ENCODE peak calls at places on chromosomes 7 and 10, in ten cellular contexts. One of them, this sample, is unnamed.
A peak's percentile ranks its signal among the peaks of the same experiment; 100 is the strongest.

GRCh38 chr7:5636446-5636835 is 145.0 kb downstream of the RNF216 start:
- DNase-seq in brain microvascular endothelial cell: no peak
- DNase-seq in A549: no peak
- DNase-seq in neuronal stem cell: no peak
- DNase-seq in SJSA1: no peak
- DNase-seq in breast epithelium: no peak
- DNase-seq in IMR-90: no peak
- DNase-seq in GM23338: peak; percentile 53
- DNase-seq in mesendoderm: peak; percentile 56
- DNase-seq in heart right ventricle: no peak
- DNase-seq in this sample: no peak

GRCh38 chr7:78924581-78924980 is 528.9 kb downstream of the MAGI2 start:
- DNase-seq in brain microvascular endothelial cell: peak; percentile 20
- DNase-seq in mesendoderm: peak; percentile 57
- DNase-seq in A549: peak; percentile 11
- DNase-seq in breast epithelium: no peak
- DNase-seq in neuronal stem cell: peak; percentile 17
- DNase-seq in SJSA1: no peak
- DNase-seq in IMR-90: peak; percentile 43
- DNase-seq in heart right ventricle: no peak
- DNase-seq in GM23338: peak; percentile 71
- DNase-seq in this sample: no peak

GRCh38 chr10:121647401-121647800 is 49.2 kb upstream of the FGFR2 start:
- DNase-seq in neuronal stem cell: no peak
- DNase-seq in brain microvascular endothelial cell: no peak
- DNase-seq in breast epithelium: no peak
- DNase-seq in SJSA1: no peak
- DNase-seq in heart right ventricle: no peak
- DNase-seq in IMR-90: no peak
- DNase-seq in GM23338: no peak
- DNase-seq in A549: no peak
- DNase-seq in mesendoderm: no peak
- DNase-seq in this sample: no peak

GRCh38 chr10:124291009-124291671 is 127.6 kb downstream of the OAT start:
- DNase-seq in IMR-90: no peak
- DNase-seq in neuronal stem cell: no peak
- DNase-seq in mesendoderm: no peak
- DNase-seq in SJSA1: no peak
- DNase-seq in heart right ventricle: no peak
- DNase-seq in A549: no peak
- DNase-seq in GM23338: no peak
- DNase-seq in breast epithelium: peak; percentile 33
- DNase-seq in brain microvascular endothelial cell: no peak
- DNase-seq in this sample: no peak

GRCh38 chr10:118571123-118571522 is 24.3 kb downstream of the PRLHR start:
- DNase-seq in brain microvascular endothelial cell: no peak
- DNase-seq in GM23338: no peak
- DNase-seq in IMR-90: no peak
- DNase-seq in mesendoderm: no peak
- DNase-seq in breast epithelium: no peak
- DNase-seq in neuronal stem cell: peak; percentile 11
- DNase-seq in SJSA1: no peak
- DNase-seq in A549: no peak
- DNase-seq in heart right ventricle: no peak
- DNase-seq in this sample: no peak

GRCh38 chr7:32616625-32617024 is 121.3 kb downstream of the AVL9 start:
- DNase-seq in IMR-90: peak; percentile 74
- DNase-seq in brain microvascular endothelial cell: peak; percentile 81
- DNase-seq in mesendoderm: peak; percentile 91
- DNase-seq in breast epithelium: no peak
- DNase-seq in A549: peak; percentile 92
- DNase-seq in GM23338: no peak
- DNase-seq in SJSA1: no peak
- DNase-seq in neuronal stem cell: no peak
- DNase-seq in heart right ventricle: peak; percentile 19
- DNase-seq in this sample: peak; percentile 70

GRCh38 chr10:127612-128432 is 7.4 kb upstream of the ZMYND11 start:
- DNase-seq in mesendoderm: no peak
- DNase-seq in brain microvascular endothelial cell: no peak
- DNase-seq in IMR-90: no peak
- DNase-seq in neuronal stem cell: no peak
- DNase-seq in SJSA1: no peak
- DNase-seq in A549: no peak
- DNase-seq in heart right ventricle: peak; percentile 23
- DNase-seq in breast epithelium: no peak
- DNase-seq in GM23338: no peak
- DNase-seq in this sample: no peak

GRCh38 chr10:43210556-43210955 is 56.3 kb downstream of the RASGEF1A start:
- DNase-seq in neuronal stem cell: no peak
- DNase-seq in brain microvascular endothelial cell: no peak
- DNase-seq in heart right ventricle: no peak
- DNase-seq in breast epithelium: peak; percentile 43
- DNase-seq in GM23338: no peak
- DNase-seq in A549: no peak
- DNase-seq in mesendoderm: no peak
- DNase-seq in SJSA1: no peak
- DNase-seq in IMR-90: no peak
- DNase-seq in this sample: no peak

GRCh38 chr10:14447112-14447839 is 116.6 kb upstream of the FRMD4A start:
- DNase-seq in neuronal stem cell: no peak
- DNase-seq in GM23338: no peak
- DNase-seq in breast epithelium: no peak
- DNase-seq in mesendoderm: no peak
- DNase-seq in brain microvascular endothelial cell: no peak
- DNase-seq in IMR-90: no peak
- DNase-seq in SJSA1: no peak
- DNase-seq in heart right ventricle: no peak
- DNase-seq in A549: no peak
- DNase-seq in this sample: no peak

GRCh38 chr10:61793760-61794713 is 107.5 kb upstream of the ARID5B start:
- DNase-seq in brain microvascular endothelial cell: peak; percentile 28
- DNase-seq in A549: no peak
- DNase-seq in heart right ventricle: no peak
- DNase-seq in breast epithelium: no peak
- DNase-seq in mesendoderm: no peak
- DNase-seq in GM23338: no peak
- DNase-seq in neuronal stem cell: no peak
- DNase-seq in SJSA1: peak; percentile 83
- DNase-seq in IMR-90: peak; percentile 79
- DNase-seq in this sample: no peak

GRCh38 chr10:48602401-48603135 is 2.3 kb downstream of the ARHGAP22 start:
- DNase-seq in neuronal stem cell: no peak
- DNase-seq in A549: no peak
- DNase-seq in SJSA1: no peak
- DNase-seq in GM23338: no peak
- DNase-seq in heart right ventricle: no peak
- DNase-seq in brain microvascular endothelial cell: no peak
- DNase-seq in IMR-90: peak; percentile 29
- DNase-seq in breast epithelium: no peak
- DNase-seq in mesendoderm: no peak
- DNase-seq in this sample: no peak

GRCh38 chr7:99137418-99138180 is 6.3 kb downstream of the SMURF1 start:
- DNase-seq in breast epithelium: no peak
- DNase-seq in A549: peak; percentile 25
- DNase-seq in mesendoderm: peak; percentile 98
- DNase-seq in heart right ventricle: no peak
- DNase-seq in brain microvascular endothelial cell: peak; percentile 81
- DNase-seq in neuronal stem cell: peak; percentile 70
- DNase-seq in IMR-90: peak; percentile 90
- DNase-seq in GM23338: peak; percentile 94
- DNase-seq in SJSA1: no peak
- DNase-seq in this sample: no peak

GRCh38 chr7:148921806-148922205 is 37.7 kb upstream of the EZH2 start:
- DNase-seq in A549: no peak
- DNase-seq in GM23338: no peak
- DNase-seq in breast epithelium: no peak
- DNase-seq in neuronal stem cell: no peak
- DNase-seq in SJSA1: no peak
- DNase-seq in brain microvascular endothelial cell: no peak
- DNase-seq in mesendoderm: no peak
- DNase-seq in IMR-90: no peak
- DNase-seq in heart right ventricle: no peak
- DNase-seq in this sample: no peak

GRCh38 chr10:71132321-71132810 is 80.0 kb upstream of the UNC5B start:
- DNase-seq in IMR-90: no peak
- DNase-seq in mesendoderm: no peak
- DNase-seq in neuronal stem cell: no peak
- DNase-seq in A549: no peak
- DNase-seq in SJSA1: no peak
- DNase-seq in breast epithelium: no peak
- DNase-seq in brain microvascular endothelial cell: no peak
- DNase-seq in GM23338: peak; percentile 6
- DNase-seq in heart right ventricle: no peak
- DNase-seq in this sample: no peak

GRCh38 chr10:132405463-132405991 is 8.5 kb downstream of the PWWP2B start:
- DNase-seq in neuronal stem cell: no peak
- DNase-seq in A549: no peak
- DNase-seq in brain microvascular endothelial cell: no peak
- DNase-seq in mesendoderm: no peak
- DNase-seq in breast epithelium: no peak
- DNase-seq in IMR-90: no peak
- DNase-seq in GM23338: peak; percentile 59
- DNase-seq in heart right ventricle: no peak
- DNase-seq in SJSA1: no peak
- DNase-seq in this sample: no peak
- H3K27ac ChIP-seq in neuronal stem cell: no peak overlapping the region
- H3K27ac ChIP-seq in A549: no peak overlapping the region
- H3K27ac ChIP-seq in brain microvascular endothelial cell: no peak overlapping the region
- H3K27ac ChIP-seq in mesendoderm: no peak overlapping the region
- H3K27ac ChIP-seq in breast epithelium: peak overlapping the region; percentile 97
- H3K27ac ChIP-seq in IMR-90: no peak overlapping the region
- H3K27ac ChIP-seq in GM23338: no peak overlapping the region
- H3K27ac ChIP-seq in heart right ventricle: no peak overlapping the region
- H3K27ac ChIP-seq in SJSA1: no peak overlapping the region
- H3K27ac ChIP-seq in this sample: no peak overlapping the region

GRCh38 chr10:4281207-4281825 is 496.3 kb upstream of the KLF6 start:
- DNase-seq in heart right ventricle: no peak
- DNase-seq in GM23338: peak; percentile 13
- DNase-seq in mesendoderm: peak; percentile 29
- DNase-seq in brain microvascular endothelial cell: no peak
- DNase-seq in neuronal stem cell: no peak
- DNase-seq in IMR-90: no peak
- DNase-seq in breast epithelium: no peak
- DNase-seq in SJSA1: peak; percentile 67
- DNase-seq in A549: no peak
- DNase-seq in this sample: no peak

GRCh38 chr10:4280481-4281206 is 495.6 kb upstream of the KLF6 start:
- DNase-seq in mesendoderm: no peak
- DNase-seq in heart right ventricle: no peak
- DNase-seq in A549: no peak
- DNase-seq in IMR-90: peak; percentile 63
- DNase-seq in GM23338: no peak
- DNase-seq in breast epithelium: no peak
- DNase-seq in brain microvascular endothelial cell: no peak
- DNase-seq in neuronal stem cell: no peak
- DNase-seq in SJSA1: peak; percentile 79
- DNase-seq in this sample: peak; percentile 57

GRCh38 chr10:4278161-4278560 is 493.2 kb upstream of the KLF6 start:
- DNase-seq in breast epithelium: no peak
- DNase-seq in IMR-90: no peak
- DNase-seq in GM23338: no peak
- DNase-seq in A549: no peak
- DNase-seq in mesendoderm: no peak
- DNase-seq in SJSA1: no peak
- DNase-seq in neuronal stem cell: no peak
- DNase-seq in heart right ventricle: no peak
- DNase-seq in brain microvascular endothelial cell: no peak
- DNase-seq in this sample: no peak

GRCh38 chr10:4282496-4282895 is 497.5 kb upstream of the KLF6 start:
- DNase-seq in neuronal stem cell: no peak
- DNase-seq in SJSA1: no peak
- DNase-seq in breast epithelium: no peak
- DNase-seq in brain microvascular endothelial cell: no peak
- DNase-seq in heart right ventricle: no peak
- DNase-seq in IMR-90: no peak
- DNase-seq in A549: no peak
- DNase-seq in mesendoderm: no peak
- DNase-seq in GM23338: no peak
- DNase-seq in this sample: no peak

GRCh38 chr10:4279649-4280048 is 494.6 kb upstream of the KLF6 start:
- DNase-seq in IMR-90: peak; percentile 46
- DNase-seq in heart right ventricle: no peak
- DNase-seq in neuronal stem cell: no peak
- DNase-seq in A549: no peak
- DNase-seq in mesendoderm: no peak
- DNase-seq in GM23338: no peak
- DNase-seq in breast epithelium: no peak
- DNase-seq in brain microvascular endothelial cell: no peak
- DNase-seq in SJSA1: peak; percentile 38
- DNase-seq in this sample: no peak
- H3K27ac ChIP-seq in IMR-90: peak overlapping the region; percentile 65
- H3K27ac ChIP-seq in heart right ventricle: peak overlapping the region; percentile 6
- H3K27ac ChIP-seq in neuronal stem cell: no peak overlapping the region
- H3K27ac ChIP-seq in A549: peak overlapping the region; percentile 21
- H3K27ac ChIP-seq in mesendoderm: no peak overlapping the region
- H3K27ac ChIP-seq in GM23338: no peak overlapping the region
- H3K27ac ChIP-seq in breast epithelium: peak overlapping the region; percentile 70
- H3K27ac ChIP-seq in brain microvascular endothelial cell: no peak overlapping the region
- H3K27ac ChIP-seq in SJSA1: peak overlapping the region; percentile 70
- H3K27ac ChIP-seq in this sample: no peak overlapping the region

DNA sequence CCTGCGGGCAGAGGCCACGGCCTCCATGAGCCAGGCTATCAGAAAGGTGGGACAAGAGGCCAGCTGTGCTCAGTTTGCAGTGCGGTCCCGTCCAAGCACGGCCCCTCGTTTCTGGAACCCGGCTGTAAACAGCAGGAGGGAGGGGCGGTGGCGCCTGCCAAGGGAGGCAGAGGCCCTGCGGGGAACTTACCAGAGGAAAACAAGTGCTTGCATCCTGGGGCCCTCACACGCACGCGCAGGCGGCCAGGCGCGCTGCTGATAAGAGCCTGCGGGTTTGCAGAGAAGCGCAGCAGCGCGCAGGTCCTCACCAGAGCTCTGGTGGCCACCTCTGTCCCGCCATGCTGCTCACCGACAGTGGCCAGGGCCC is 10.7 kb downstream of the GPR146 start:
- DNase-seq in breast epithelium: no peak
- DNase-seq in A549: no peak
- DNase-seq in mesendoderm: no peak
- DNase-seq in IMR-90: peak; percentile 26
- DNase-seq in SJSA1: no peak
- DNase-seq in brain microvascular endothelial cell: no peak
- DNase-seq in heart right ventricle: peak; percentile 83
- DNase-seq in GM23338: no peak
- DNase-seq in neuronal stem cell: no peak
- DNase-seq in this sample: no peak
- H3K27ac ChIP-seq in breast epithelium: peak overlapping the region; percentile 5
- H3K27ac ChIP-seq in A549: no peak overlapping the region
- H3K27ac ChIP-seq in mesendoderm: no peak overlapping the region
- H3K27ac ChIP-seq in IMR-90: no peak overlapping the region
- H3K27ac ChIP-seq in SJSA1: no peak overlapping the region
- H3K27ac ChIP-seq in brain microvascular endothelial cell: no peak overlapping the region
- H3K27ac ChIP-seq in heart right ventricle: peak overlapping the region; percentile 92
- H3K27ac ChIP-seq in GM23338: peak overlapping the region; percentile 59
- H3K27ac ChIP-seq in neuronal stem cell: peak overlapping the region; percentile 65
- H3K27ac ChIP-seq in this sample: no peak overlapping the region

DNA sequence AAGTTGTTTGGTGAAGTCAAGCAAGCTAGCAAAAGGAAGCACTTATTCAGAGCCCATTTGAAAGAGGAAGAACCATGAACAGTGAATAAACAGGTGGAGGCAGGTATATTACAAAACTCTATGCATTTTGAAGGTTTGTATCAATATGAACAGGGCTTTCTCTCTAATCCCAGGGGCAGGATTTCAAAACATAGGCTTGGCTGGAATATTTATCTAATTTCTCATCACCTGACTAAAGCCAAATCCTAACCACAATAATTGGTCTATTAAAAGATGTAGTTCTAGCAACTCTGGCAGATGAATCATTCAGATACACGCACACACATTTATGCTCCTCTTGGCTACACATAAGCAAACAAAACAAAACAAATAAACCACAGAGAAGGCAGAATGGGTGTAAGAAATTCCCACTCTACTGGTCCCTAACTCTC is 554.4 kb downstream of the INHBA start:
- DNase-seq in neuronal stem cell: no peak
- DNase-seq in SJSA1: peak; percentile 76
- DNase-seq in breast epithelium: no peak
- DNase-seq in mesendoderm: no peak
- DNase-seq in A549: peak; percentile 32
- DNase-seq in brain microvascular endothelial cell: peak; percentile 82
- DNase-seq in GM23338: no peak
- DNase-seq in heart right ventricle: no peak
- DNase-seq in IMR-90: peak; percentile 91
- DNase-seq in this sample: peak; percentile 98
- H3K27ac ChIP-seq in neuronal stem cell: no peak overlapping the region
- H3K27ac ChIP-seq in SJSA1: peak overlapping the region; percentile 74
- H3K27ac ChIP-seq in breast epithelium: peak overlapping the region; percentile 5
- H3K27ac ChIP-seq in mesendoderm: no peak overlapping the region
- H3K27ac ChIP-seq in A549: no peak overlapping the region
- H3K27ac ChIP-seq in brain microvascular endothelial cell: peak overlapping the region; percentile 38
- H3K27ac ChIP-seq in GM23338: no peak overlapping the region
- H3K27ac ChIP-seq in heart right ventricle: no peak overlapping the region
- H3K27ac ChIP-seq in IMR-90: no peak overlapping the region
- H3K27ac ChIP-seq in this sample: peak overlapping the region; percentile 93

This sample was measured in epithelial cell of prostate.